ENCODE peak calls at places on chromosomes 3 and 15, in six cellular contexts. One of them, this sample, is unnamed.

GRCh38 chr3:150723946-150724345 is 20.2 kb upstream of the ERICH6 start:
- DNase-seq in HuH-7.5: no peak
- DNase-seq in GM04504: no peak
- DNase-seq in RKO: no peak
- DNase-seq in Kasumi-1: no peak
- DNase-seq in stimulated activated naive CD4-positive, alpha-beta T cell: peak
- DNase-seq in this sample: no peak

GRCh38 chr3:197549261-197549885 is 6.4 kb downstream of the BDH1 start:
- DNase-seq in HuH-7.5: no peak
- DNase-seq in GM04504: no peak
- DNase-seq in RKO: no peak
- DNase-seq in Kasumi-1: no peak
- DNase-seq in stimulated activated naive CD4-positive, alpha-beta T cell: no peak
- DNase-seq in this sample: no peak

GRCh38 chr15:88234711-88235110 is 21.8 kb downstream of the NTRK3 start:
- DNase-seq in HuH-7.5: no peak
- DNase-seq in GM04504: no peak
- DNase-seq in RKO: no peak
- DNase-seq in Kasumi-1: no peak
- DNase-seq in stimulated activated naive CD4-positive, alpha-beta T cell: no peak
- DNase-seq in this sample: no peak

GRCh38 chr3:146881366-146881765 is 276.2 kb upstream of the PLSCR5 start:
- DNase-seq in HuH-7.5: no peak
- DNase-seq in GM04504: no peak
- DNase-seq in RKO: no peak
- DNase-seq in Kasumi-1: no peak
- DNase-seq in stimulated activated naive CD4-positive, alpha-beta T cell: no peak
- DNase-seq in this sample: no peak

GRCh38 chr15:92832992-92833438 is 67.1 kb upstream of the CHD2 start:
- DNase-seq in HuH-7.5: no peak
- DNase-seq in GM04504: no peak
- DNase-seq in RKO: no peak
- DNase-seq in Kasumi-1: no peak
- DNase-seq in stimulated activated naive CD4-positive, alpha-beta T cell: peak
- DNase-seq in this sample: no peak

GRCh38 chr3:108175352-108175751 is 46.9 kb downstream of the IFT57 start:
- DNase-seq in HuH-7.5: no peak
- DNase-seq in GM04504: no peak
- DNase-seq in RKO: peak
- DNase-seq in Kasumi-1: no peak
- DNase-seq in stimulated activated naive CD4-positive, alpha-beta T cell: no peak
- DNase-seq in this sample: no peak

GRCh38 chr3:159356606-159357005 is 554.8 kb downstream of the MFSD1 start:
- DNase-seq in HuH-7.5: no peak
- DNase-seq in GM04504: no peak
- DNase-seq in RKO: no peak
- DNase-seq in Kasumi-1: no peak
- DNase-seq in stimulated activated naive CD4-positive, alpha-beta T cell: no peak
- DNase-seq in this sample: no peak

GRCh38 chr3:55169608-55170010 is 241.8 kb upstream of the LRTM1 start:
- DNase-seq in HuH-7.5: no peak
- DNase-seq in GM04504: peak
- DNase-seq in RKO: no peak
- DNase-seq in Kasumi-1: no peak
- DNase-seq in stimulated activated naive CD4-positive, alpha-beta T cell: no peak
- DNase-seq in this sample: no peak

GRCh38 chr3:141482250-141482937 is 4.4 kb upstream of the RASA2 start:
- DNase-seq in HuH-7.5: peak
- DNase-seq in GM04504: peak
- DNase-seq in RKO: peak
- DNase-seq in Kasumi-1: no peak
- DNase-seq in stimulated activated naive CD4-positive, alpha-beta T cell: no peak
- DNase-seq in this sample: no peak

GRCh38 chr15:76253851-76254440 is 57.3 kb downstream of the ETFA start:
- DNase-seq in HuH-7.5: no peak
- DNase-seq in GM04504: no peak
- DNase-seq in RKO: no peak
- DNase-seq in Kasumi-1: no peak
- DNase-seq in stimulated activated naive CD4-positive, alpha-beta T cell: no peak
- DNase-seq in this sample: no peak

GRCh38 chr15:93948728-93949127 is 282.6 kb upstream of the MCTP2 start:
- DNase-seq in HuH-7.5: no peak
- DNase-seq in GM04504: no peak
- DNase-seq in RKO: no peak
- DNase-seq in Kasumi-1: no peak
- DNase-seq in stimulated activated naive CD4-positive, alpha-beta T cell: no peak
- DNase-seq in this sample: no peak

GRCh38 chr15:92306662-92307061 is 87.0 kb upstream of the ST8SIA2 start:
- DNase-seq in HuH-7.5: no peak
- DNase-seq in GM04504: no peak
- DNase-seq in RKO: peak
- DNase-seq in Kasumi-1: no peak
- DNase-seq in stimulated activated naive CD4-positive, alpha-beta T cell: no peak
- DNase-seq in this sample: no peak

GRCh38 chr3:69364354-69364753 is 21.5 kb downstream of the FRMD4B start:
- DNase-seq in HuH-7.5: no peak
- DNase-seq in GM04504: peak
- DNase-seq in RKO: no peak
- DNase-seq in Kasumi-1: no peak
- DNase-seq in stimulated activated naive CD4-positive, alpha-beta T cell: no peak
- DNase-seq in this sample: no peak

GRCh38 chr3:134406331-134407246 is 32.3 kb upstream of the AMOTL2 start:
- DNase-seq in HuH-7.5: no peak
- DNase-seq in GM04504: no peak
- DNase-seq in RKO: no peak
- DNase-seq in Kasumi-1: no peak
- DNase-seq in stimulated activated naive CD4-positive, alpha-beta T cell: no peak
- DNase-seq in this sample: peak

GRCh38 chr3:9817437-9817836 is 7.4 kb downstream of the TTLL3 start:
- DNase-seq in HuH-7.5: no peak
- DNase-seq in GM04504: no peak
- DNase-seq in RKO: no peak
- DNase-seq in Kasumi-1: no peak
- DNase-seq in stimulated activated naive CD4-positive, alpha-beta T cell: no peak
- DNase-seq in this sample: no peak

GRCh38 chr3:12948891-12949711 is 107.7 kb upstream of the RPL32 start:
- DNase-seq in HuH-7.5: no peak
- DNase-seq in GM04504: no peak
- DNase-seq in RKO: peak
- DNase-seq in Kasumi-1: peak
- DNase-seq in stimulated activated naive CD4-positive, alpha-beta T cell: no peak
- DNase-seq in this sample: no peak

GRCh38 chr3:192883512-192883911 is 34.1 kb downstream of the MB21D2 start:
- DNase-seq in HuH-7.5: no peak
- DNase-seq in GM04504: no peak
- DNase-seq in RKO: no peak
- DNase-seq in Kasumi-1: no peak
- DNase-seq in stimulated activated naive CD4-positive, alpha-beta T cell: no peak
- DNase-seq in this sample: no peak

GRCh38 chr3:127720161-127720823 is 47.5 kb downstream of the ABTB1 start:
- DNase-seq in HuH-7.5: no peak
- DNase-seq in GM04504: no peak
- DNase-seq in RKO: no peak
- DNase-seq in Kasumi-1: no peak
- DNase-seq in stimulated activated naive CD4-positive, alpha-beta T cell: no peak
- DNase-seq in this sample: peak

GRCh38 chr3:111810909-111811308 is 48.2 kb upstream of the PHLDB2 start:
- DNase-seq in HuH-7.5: no peak
- DNase-seq in GM04504: peak
- DNase-seq in RKO: peak
- DNase-seq in Kasumi-1: no peak
- DNase-seq in stimulated activated naive CD4-positive, alpha-beta T cell: no peak
- DNase-seq in this sample: no peak

GRCh38 chr3:87435926-87436630 is 159.7 kb upstream of the POU1F1 start:
- DNase-seq in HuH-7.5: no peak
- DNase-seq in GM04504: peak
- DNase-seq in RKO: no peak
- DNase-seq in Kasumi-1: no peak
- DNase-seq in stimulated activated naive CD4-positive, alpha-beta T cell: no peak
- DNase-seq in this sample: no peak

GRCh38 chr3:132513057-132513456 is 84.0 kb upstream of the ACKR4 start:
- DNase-seq in HuH-7.5: no peak
- DNase-seq in GM04504: no peak
- DNase-seq in RKO: no peak
- DNase-seq in Kasumi-1: no peak
- DNase-seq in stimulated activated naive CD4-positive, alpha-beta T cell: no peak
- DNase-seq in this sample: no peak

GRCh38 chr3:188487652-188488051 is 333.7 kb downstream of the LPP start:
- DNase-seq in HuH-7.5: no peak
- DNase-seq in GM04504: no peak
- DNase-seq in RKO: no peak
- DNase-seq in Kasumi-1: no peak
- DNase-seq in stimulated activated naive CD4-positive, alpha-beta T cell: no peak
- DNase-seq in this sample: no peak

GRCh38 chr15:85314139-85314538 is 66.3 kb upstream of the AKAP13 start:
- DNase-seq in HuH-7.5: no peak
- DNase-seq in GM04504: no peak
- DNase-seq in RKO: no peak
- DNase-seq in Kasumi-1: no peak
- DNase-seq in stimulated activated naive CD4-positive, alpha-beta T cell: no peak
- DNase-seq in this sample: no peak

GRCh38 chr3:14288833-14289451 is 110.3 kb downstream of the LSM3 start:
- DNase-seq in HuH-7.5: no peak
- DNase-seq in GM04504: no peak
- DNase-seq in RKO: no peak
- DNase-seq in Kasumi-1: no peak
- DNase-seq in stimulated activated naive CD4-positive, alpha-beta T cell: no peak
- DNase-seq in this sample: no peak